ENCODE peak calls at places on chromosome 11, in five cellular contexts. One of them, this sample, is unnamed.

GRCh38 chr11:79512706-79513469 is 72.1 kb upstream of the TENM4 start:
- DNase-seq in lower leg skin: no peak
- DNase-seq in NB4: no peak
- DNase-seq in body of pancreas: no peak
- DNase-seq in transverse colon: no peak
- DNase-seq in this sample: no peak

GRCh38 chr11:5932671-5933070 is 9.4 kb upstream of the OR56A3 start:
- DNase-seq in body of pancreas: no peak
- DNase-seq in lower leg skin: no peak
- DNase-seq in NB4: no peak
- DNase-seq in transverse colon: no peak
- DNase-seq in this sample: no peak

GRCh38 chr11:58788355-58789023 is 56.0 kb downstream of the GLYATL2 start:
- DNase-seq in transverse colon: peak
- DNase-seq in NB4: peak
- DNase-seq in body of pancreas: peak
- DNase-seq in lower leg skin: no peak
- DNase-seq in this sample: no peak

GRCh38 chr11:14435717-14436116 is 63.9 kb downstream of the COPB1 start:
- DNase-seq in lower leg skin: no peak
- DNase-seq in transverse colon: no peak
- DNase-seq in body of pancreas: no peak
- DNase-seq in NB4: peak
- DNase-seq in this sample: no peak

GRCh38 chr11:77107950-77108349 is 5.3 kb downstream of the OMP start:
- DNase-seq in lower leg skin: no peak
- DNase-seq in body of pancreas: peak
- DNase-seq in transverse colon: peak
- DNase-seq in NB4: no peak
- DNase-seq in this sample: peak

GRCh38 chr11:126646701-126647209 is 291.3 kb downstream of the ST3GAL4 start:
- DNase-seq in NB4: no peak
- DNase-seq in transverse colon: no peak
- DNase-seq in lower leg skin: no peak
- DNase-seq in body of pancreas: no peak
- DNase-seq in this sample: no peak

GRCh38 chr11:66696186-66696585 is 18.5 kb upstream of the RBM4B start:
- DNase-seq in body of pancreas: no peak
- DNase-seq in transverse colon: no peak
- DNase-seq in lower leg skin: no peak
- DNase-seq in NB4: no peak
- DNase-seq in this sample: no peak

GRCh38 chr11:45354976-45355705 is 69.0 kb upstream of the SYT13 start:
- DNase-seq in body of pancreas: peak
- DNase-seq in NB4: no peak
- DNase-seq in lower leg skin: peak
- DNase-seq in transverse colon: peak
- DNase-seq in this sample: peak

GRCh38 chr11:113177596-113178115 is 136.7 kb upstream of the TTC12 start:
- DNase-seq in transverse colon: no peak
- DNase-seq in NB4: no peak
- DNase-seq in body of pancreas: no peak
- DNase-seq in lower leg skin: no peak
- DNase-seq in this sample: no peak

GRCh38 chr11:10109836-10110235 is 184.2 kb downstream of the SBF2 start:
- DNase-seq in transverse colon: no peak
- DNase-seq in body of pancreas: no peak
- DNase-seq in NB4: no peak
- DNase-seq in lower leg skin: peak
- DNase-seq in this sample: no peak

GRCh38 chr11:107705027-107705426 is 6.8 kb downstream of the SLN start:
- DNase-seq in body of pancreas: no peak
- DNase-seq in NB4: peak
- DNase-seq in lower leg skin: peak
- DNase-seq in transverse colon: no peak
- DNase-seq in this sample: no peak

GRCh38 chr11:119330237-119330636 is 4.1 kb upstream of the RNF26 start:
- DNase-seq in transverse colon: no peak
- DNase-seq in body of pancreas: no peak
- DNase-seq in NB4: no peak
- DNase-seq in lower leg skin: no peak
- DNase-seq in this sample: no peak
- H3K4me3 ChIP-seq in transverse colon: no peak
- H3K4me3 ChIP-seq in body of pancreas: no peak
- H3K4me3 ChIP-seq in NB4: no peak
- H3K4me3 ChIP-seq in lower leg skin: no peak
- H3K4me3 ChIP-seq in this sample: no peak

GRCh38 chr11:83162377-83162776 is 5.4 kb downstream of the PCF11 start:
- DNase-seq in transverse colon: no peak
- DNase-seq in body of pancreas: no peak
- DNase-seq in NB4: no peak
- DNase-seq in lower leg skin: no peak
- DNase-seq in this sample: no peak

GRCh38 chr11:83158474-83158786 is 1.5 kb downstream of the PCF11 start:
- DNase-seq in NB4: no peak
- DNase-seq in lower leg skin: no peak
- DNase-seq in transverse colon: no peak
- DNase-seq in body of pancreas: no peak
- DNase-seq in this sample: no peak

GRCh38 chr11:83158965-83159900 is 2.3 kb downstream of the PCF11 start:
- DNase-seq in body of pancreas: no peak
- DNase-seq in lower leg skin: no peak
- DNase-seq in transverse colon: no peak
- DNase-seq in NB4: no peak
- DNase-seq in this sample: no peak

GRCh38 chr11:83161610-83162199 is 4.8 kb downstream of the PCF11 start:
- DNase-seq in transverse colon: no peak
- DNase-seq in body of pancreas: no peak
- DNase-seq in NB4: no peak
- DNase-seq in lower leg skin: no peak
- DNase-seq in this sample: no peak

DNA sequence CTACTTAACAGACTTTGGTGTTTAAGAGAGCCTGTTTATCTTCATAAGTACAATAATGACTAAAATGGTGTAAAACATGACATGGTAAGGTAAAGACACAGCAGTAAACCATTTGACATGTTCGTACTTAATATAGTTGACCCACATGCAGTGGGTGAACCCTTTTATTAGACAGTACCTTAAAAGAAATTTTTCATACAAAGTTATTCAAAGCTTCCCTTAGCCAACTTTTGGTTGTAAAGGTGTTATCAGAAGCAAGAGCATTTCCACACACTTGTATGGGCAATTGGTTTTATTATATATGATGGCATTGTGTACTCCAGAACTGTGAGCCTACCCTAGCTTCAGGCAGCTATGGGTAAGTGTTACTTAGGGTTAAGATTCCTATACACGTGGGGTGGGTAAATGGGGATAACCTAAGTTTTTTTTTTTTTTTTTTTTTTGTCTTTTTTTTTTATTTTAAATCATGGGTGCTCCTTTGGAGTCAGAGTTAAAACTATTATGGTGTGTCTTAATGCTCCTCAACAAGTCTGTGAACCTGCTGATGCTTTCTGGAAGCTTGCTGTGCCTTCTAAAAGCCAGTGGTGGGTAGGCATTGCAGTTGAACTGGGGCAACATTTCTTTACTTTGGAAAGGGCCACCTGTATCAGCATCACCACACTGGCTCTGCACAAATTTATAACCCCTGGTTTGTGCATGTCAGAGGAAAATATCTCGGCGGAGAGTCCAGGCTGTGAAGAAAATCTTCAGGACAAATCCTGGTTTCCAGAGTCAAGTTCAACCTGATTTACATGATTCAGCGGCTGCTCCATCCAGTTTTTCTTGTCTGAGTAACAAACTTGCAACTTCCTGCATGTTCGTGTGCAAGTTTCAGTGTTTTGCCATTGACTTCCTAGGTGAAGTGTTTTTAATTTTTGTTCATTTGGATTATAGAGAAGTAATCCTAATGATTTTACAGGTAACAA is 3.3 kb downstream of the PCF11 start:
- DNase-seq in body of pancreas: no peak
- DNase-seq in transverse colon: peak
- DNase-seq in NB4: peak
- DNase-seq in lower leg skin: peak
- DNase-seq in this sample: no peak
- TF ChIP-seq POLR2A in body of pancreas: no peak
- TF ChIP-seq POLR2A in transverse colon: no peak
- TF ChIP-seq POLR2A in NB4: no peak
- TF ChIP-seq POLR2A in lower leg skin: no peak
- TF ChIP-seq POLR2A in this sample: no peak

GRCh38 chr11:132186193-132186592 is 815.8 kb downstream of the NTM start:
- DNase-seq in lower leg skin: no peak
- DNase-seq in transverse colon: no peak
- DNase-seq in body of pancreas: no peak
- DNase-seq in NB4: no peak
- DNase-seq in this sample: no peak

GRCh38 chr11:132186699-132187098 is 816.3 kb downstream of the NTM start:
- DNase-seq in body of pancreas: no peak
- DNase-seq in NB4: no peak
- DNase-seq in transverse colon: no peak
- DNase-seq in lower leg skin: no peak
- DNase-seq in this sample: no peak

GRCh38 chr11:132187391-132187790 is 817.0 kb downstream of the NTM start:
- DNase-seq in transverse colon: no peak
- DNase-seq in body of pancreas: no peak
- DNase-seq in lower leg skin: no peak
- DNase-seq in NB4: no peak
- DNase-seq in this sample: no peak

GRCh38 chr11:132187814-132188213 is 817.4 kb downstream of the NTM start:
- DNase-seq in NB4: no peak
- DNase-seq in lower leg skin: no peak
- DNase-seq in transverse colon: no peak
- DNase-seq in body of pancreas: no peak
- DNase-seq in this sample: no peak

DNA sequence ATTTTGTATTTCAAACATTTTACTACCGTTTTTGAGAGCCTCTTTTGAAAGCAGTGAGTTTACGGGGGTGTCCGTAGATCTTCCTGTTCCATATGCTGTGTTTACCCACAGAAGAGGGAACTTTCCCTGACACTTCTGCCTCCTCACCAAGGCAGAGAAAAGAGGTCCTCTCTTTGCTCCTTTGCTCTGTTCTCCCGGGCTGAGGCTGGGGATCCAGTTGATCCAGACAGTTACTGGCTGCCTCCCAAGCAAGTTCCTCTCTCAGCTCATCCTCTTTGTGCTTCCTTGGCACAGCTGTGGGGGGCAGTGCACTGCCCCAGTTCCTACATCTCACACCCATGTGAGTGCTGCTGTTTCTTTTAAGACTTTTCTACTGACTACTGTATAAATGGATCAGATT is 813.7 kb downstream of the NTM start:
- DNase-seq in transverse colon: no peak
- DNase-seq in body of pancreas: no peak
- DNase-seq in NB4: no peak
- DNase-seq in lower leg skin: no peak
- DNase-seq in this sample: no peak
- TF ChIP-seq CTCF in transverse colon: no peak
- TF ChIP-seq CTCF in body of pancreas: no peak
- TF ChIP-seq CTCF in NB4: no peak
- TF ChIP-seq CTCF in lower leg skin: no peak
- TF ChIP-seq CTCF in this sample: no peak

GRCh38 chr11:120652705-120653335 is 141.3 kb downstream of the GRIK4 start:
- DNase-seq in transverse colon: no peak
- DNase-seq in body of pancreas: no peak
- DNase-seq in lower leg skin: no peak
- DNase-seq in NB4: peak
- DNase-seq in this sample: no peak
- H3K4me3 ChIP-seq in transverse colon: no peak
- H3K4me3 ChIP-seq in body of pancreas: no peak
- H3K4me3 ChIP-seq in lower leg skin: no peak
- H3K4me3 ChIP-seq in NB4: no peak
- H3K4me3 ChIP-seq in this sample: no peak

GRCh38 chr11:130390071-130390758 is 38.2 kb downstream of the ADAMTS8 start:
- DNase-seq in transverse colon: no peak
- DNase-seq in lower leg skin: no peak
- DNase-seq in body of pancreas: peak
- DNase-seq in NB4: peak
- DNase-seq in this sample: no peak
- TF ChIP-seq POLR2A in transverse colon: no peak
- TF ChIP-seq POLR2A in lower leg skin: no peak
- TF ChIP-seq POLR2A in body of pancreas: no peak
- TF ChIP-seq POLR2A in NB4: no peak
- TF ChIP-seq POLR2A in this sample: no peak

GRCh38 chr11:69880803-69881445 is 61.7 kb upstream of the FGF3 start:
- DNase-seq in NB4: no peak
- DNase-seq in body of pancreas: no peak
- DNase-seq in lower leg skin: no peak
- DNase-seq in transverse colon: no peak
- DNase-seq in this sample: no peak

GRCh38 chr11:69883292-69884255 is 64.4 kb upstream of the FGF3 start:
- DNase-seq in lower leg skin: no peak
- DNase-seq in transverse colon: no peak
- DNase-seq in NB4: no peak
- DNase-seq in body of pancreas: no peak
- DNase-seq in this sample: no peak

GRCh38 chr11:69882270-69882608 is 63.0 kb upstream of the FGF3 start:
- DNase-seq in lower leg skin: no peak
- DNase-seq in transverse colon: no peak
- DNase-seq in body of pancreas: no peak
- DNase-seq in NB4: no peak
- DNase-seq in this sample: no peak

GRCh38 chr11:69880041-69880802 is 61.0 kb upstream of the FGF3 start:
- DNase-seq in body of pancreas: no peak
- DNase-seq in lower leg skin: no peak
- DNase-seq in transverse colon: no peak
- DNase-seq in NB4: no peak
- DNase-seq in this sample: no peak

DNA sequence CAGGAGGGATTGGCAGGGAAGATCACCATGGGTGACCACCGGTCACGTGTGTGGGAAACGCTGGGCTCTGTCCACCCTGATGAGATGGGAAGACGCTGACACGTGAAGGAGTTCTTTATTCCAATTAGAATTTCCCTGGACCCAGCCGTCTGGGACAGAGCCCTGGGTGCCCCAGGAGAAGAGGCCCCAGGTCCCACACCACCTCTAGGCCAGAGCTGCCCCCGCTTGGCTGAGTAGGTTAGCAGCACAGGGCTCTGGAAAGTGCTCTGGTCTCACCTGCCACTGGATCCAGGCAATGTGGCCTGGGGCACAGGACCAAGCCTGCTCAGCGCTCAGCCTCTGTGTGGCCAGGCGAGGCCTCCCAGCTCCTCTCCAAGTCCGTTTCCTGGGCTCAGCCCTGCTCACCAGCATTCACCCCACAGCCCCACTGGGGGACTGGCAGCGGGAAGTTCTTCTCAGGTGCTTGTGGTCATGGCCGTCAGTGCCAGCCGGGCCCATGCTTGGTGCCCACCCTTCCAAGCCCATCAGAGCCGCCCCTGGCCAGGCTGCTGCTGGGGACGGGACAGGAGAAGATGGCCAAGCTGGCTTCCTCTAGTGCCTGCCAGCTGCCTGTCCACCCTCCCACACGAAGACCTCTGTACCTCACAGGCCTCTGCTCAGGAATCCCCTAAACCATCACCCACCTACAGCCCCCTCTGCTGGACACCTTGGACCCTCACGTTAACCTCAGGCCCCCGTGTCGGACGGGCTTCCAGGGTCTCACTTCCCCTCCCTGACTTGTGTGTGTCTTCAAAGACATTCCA is 62.5 kb upstream of the FGF3 start:
- DNase-seq in body of pancreas: no peak
- DNase-seq in lower leg skin: no peak
- DNase-seq in NB4: peak
- DNase-seq in transverse colon: no peak
- DNase-seq in this sample: peak
- TF ChIP-seq CTCF in body of pancreas: no peak
- TF ChIP-seq CTCF in lower leg skin: no peak
- TF ChIP-seq CTCF in NB4: peak
- TF ChIP-seq CTCF in transverse colon: no peak
- TF ChIP-seq CTCF in this sample: no peak

GRCh38 chr11:36591433-36591832 is 2.9 kb upstream of the IFTAP start:
- DNase-seq in body of pancreas: no peak
- DNase-seq in NB4: no peak
- DNase-seq in lower leg skin: no peak
- DNase-seq in transverse colon: no peak
- DNase-seq in this sample: no peak
- H3K4me3 ChIP-seq in body of pancreas: no peak
- H3K4me3 ChIP-seq in NB4: no peak
- H3K4me3 ChIP-seq in lower leg skin: no peak
- H3K4me3 ChIP-seq in transverse colon: no peak
- H3K4me3 ChIP-seq in this sample: no peak

This sample was measured in Peyer's patch.